ENCODE peak calls at places on chromosomes 2 and 18, in five cellular contexts. Q, B, L, G and T are unnamed samples. For H3K4me1, the result is how much of the 10 kb centered on the place peaks cover.

GRCh38 chr18:3710712-3711269 is 260.8 kb downstream of the TGIF1 start:
- DNase-seq in Q (peak), B (peak), L (peak), G (no peak), T (no peak)

GRCh38 chr2:221569342-221570278 is 2.5 kb downstream of the EPHA4 start:
- DNase-seq in Q (no peak), B (no peak), L (no peak), G (no peak), T (no peak)

GRCh38 chr2:186603208-186603765 is 13.4 kb downstream of the ITGAV start:
- DNase-seq in Q (no peak), B (no peak), L (no peak), G (no peak), T (no peak)

GRCh38 chr2:143347303-143347702 is 218.1 kb downstream of the ARHGAP15 start:
- DNase-seq in Q (no peak), B (no peak), L (no peak), G (no peak), T (no peak)

GRCh38 chr2:215528555-215528954 is 92.7 kb upstream of the FN1 start:
- DNase-seq in Q (no peak), B (peak), L (no peak), G (no peak), T (peak)

GRCh38 chr2:55054476-55054875 is 4.2 kb upstream of the RTN4 start:
- DNase-seq in Q (no peak), B (no peak), L (no peak), G (no peak), T (no peak)

GRCh38 chr18:12857991-12858544 is 26.0 kb downstream of the PTPN2 start:
- DNase-seq in Q (no peak), B (no peak), L (no peak), G (no peak), T (no peak)

GRCh38 chr2:200786423-200786822 is 25.3 kb upstream of the BZW1 start:
- DNase-seq in Q (no peak), B (peak), L (no peak), G (no peak), T (no peak)

GRCh38 chr2:20608666-20609348 is 42.1 kb downstream of the HS1BP3 start:
- DNase-seq in Q (peak), B (peak), L (no peak), G (peak), T (peak)

GRCh38 chr2:133240505-133241230 is 327.6 kb downstream of the NCKAP5 start:
- DNase-seq in Q (no peak), B (no peak), L (no peak), G (no peak), T (no peak)

GRCh38 chr2:57207191-57207590 is 839.4 kb upstream of the VRK2 start:
- DNase-seq in Q (no peak), B (no peak), L (no peak), G (no peak), T (no peak)

GRCh38 chr2:212495076-212495475 is 43.5 kb downstream of the ERBB4 start:
- DNase-seq in Q (no peak), B (no peak), L (no peak), G (no peak), T (no peak)

GRCh38 chr2:147293958-147294824 is 550.6 kb upstream of the ACVR2A start:
- DNase-seq in Q (no peak), B (peak), L (no peak), G (no peak), T (no peak)

GRCh38 chr2:205477016-205477705 is 205.1 kb upstream of the NRP2 start:
- DNase-seq in Q (no peak), B (peak), L (no peak), G (no peak), T (no peak)

GRCh38 chr2:64698668-64699444 is 45.1 kb upstream of the SERTAD2 start:
- DNase-seq in Q (no peak), B (peak), L (no peak), G (no peak), T (no peak)

GRCh38 chr2:120720176-120720575 is 15.5 kb upstream of the GLI2 start:
- DNase-seq in Q (no peak), B (no peak), L (no peak), G (no peak), T (no peak)

GRCh38 chr2:13536941-13537340 is 820.2 kb downstream of the TRIB2 start:
- DNase-seq in Q (no peak), B (no peak), L (no peak), G (no peak), T (no peak)

GRCh38 chr2:109129356-109129920 is 433 bp downstream of the SH3RF3 start:
- DNase-seq in Q (no peak), B (peak), L (no peak), G (peak), T (no peak)

GRCh38 chr2:118667964-118668363 is 179.5 kb downstream of the EN1 start:
- DNase-seq in Q (no peak), B (peak), L (no peak), G (no peak), T (no peak)

GRCh38 chr18:48022531-48023330 is 92.3 kb upstream of the SMAD2 start:
- DNase-seq in Q (no peak), B (peak), L (no peak), G (no peak), T (peak)

GRCh38 chr18:2898131-2898640 is 51.4 kb downstream of the EMILIN2 start:
- DNase-seq in Q (no peak), B (peak), L (peak), G (no peak), T (no peak)

GRCh38 chr2:44126106-44126797 is 42.4 kb upstream of the PPM1B start:
- DNase-seq in Q (no peak), B (peak), L (no peak), G (no peak), T (peak)

GRCh38 chr2:58425368-58425767 is 184.2 kb upstream of the FANCL start:
- DNase-seq in Q (no peak), B (no peak), L (no peak), G (no peak), T (no peak)

GRCh38 chr2:85756822-85757435 is 3.1 kb downstream of the ATOH8 start:
- DNase-seq in Q (no peak), B (no peak), L (no peak), G (no peak), T (no peak)

GRCh38 chr18:59954241-59954640 is 54.4 kb downstream of the PMAIP1 start:
- DNase-seq in Q (no peak), B (peak), L (no peak), G (no peak), T (no peak)

GRCh38 chr2:240818543-240819403 is 1.2 kb downstream of the KIF1A start:
- DNase-seq in Q (no peak), B (no peak), L (no peak), G (no peak), T (peak)

GRCh38 chr18:4755848-4756247 is 300.7 kb upstream of the DLGAP1 start:
- DNase-seq in Q (no peak), B (no peak), L (no peak), G (no peak), T (no peak)

GRCh38 chr2:160566717-160567116 is 73.1 kb upstream of the RBMS1 start:
- DNase-seq in Q (no peak), B (no peak), L (no peak), G (no peak), T (no peak)

GRCh38 chr2:62383843-62384242 is 122.2 kb downstream of the TMEM17 start:
- DNase-seq in Q (no peak), B (peak), L (no peak), G (no peak), T (no peak)

GRCh38 chr2:8086342-8086741 is 595.5 kb upstream of the ID2 start:
- DNase-seq in Q (no peak), B (peak), L (no peak), G (no peak), T (no peak)

GRCh38 chr18:33469699-33470098 is 29.2 kb upstream of the CCDC178 start:
- DNase-seq in Q (no peak), B (no peak), L (no peak), G (no peak), T (no peak)

GRCh38 chr18:31399336-31400032 is 22.9 kb downstream of the DSG4 start:
- DNase-seq in Q (no peak), B (peak), L (no peak), G (no peak), T (no peak)

GRCh38 chr2:11539317-11540147 is 5.7 kb downstream of the GREB1 start:
- DNase-seq in Q (no peak), B (no peak), L (peak), G (no peak), T (no peak)

GRCh38 chr2:239824051-239824694 is 201.0 kb downstream of the NDUFA10 start:
- DNase-seq in Q (peak), B (peak), L (peak), G (peak), T (no peak)

DNA sequence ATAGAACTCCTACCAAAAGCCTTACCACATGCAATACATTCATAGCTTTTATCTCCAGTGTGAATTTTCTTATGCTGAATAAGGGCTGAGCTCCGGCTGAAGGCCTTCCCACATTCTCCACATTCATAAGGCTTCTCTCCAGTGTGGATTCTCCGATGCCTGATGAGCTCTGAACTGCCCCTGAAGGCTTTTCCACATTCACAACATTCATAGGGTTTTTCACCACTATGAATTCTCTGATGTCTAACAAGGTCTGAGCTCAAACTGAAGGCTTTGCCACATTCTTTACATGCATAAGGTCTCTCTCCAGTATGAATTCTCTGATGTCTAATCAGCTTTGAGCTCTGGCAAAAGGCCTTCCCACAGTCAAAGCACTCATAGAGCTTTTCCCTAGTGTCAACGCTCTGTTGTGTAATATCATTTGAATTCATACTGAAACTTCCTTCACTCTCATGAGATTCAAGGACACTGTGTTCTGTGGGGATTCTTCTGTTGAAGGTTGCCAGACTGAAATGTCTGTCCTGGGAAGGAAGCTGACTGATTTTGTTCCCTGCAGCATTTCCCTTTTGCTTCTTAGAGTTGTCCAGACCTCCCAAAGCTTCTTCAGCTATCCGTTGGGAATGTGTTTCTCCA is 12.9 kb downstream of the ZNF397 start:
- DNase-seq in Q (no peak), B (no peak), L (no peak), G (no peak), T (no peak)
- H3K4me3 ChIP-seq in Q (no peak), B (no peak), L (no peak), G (no peak), T (no peak)

DNA sequence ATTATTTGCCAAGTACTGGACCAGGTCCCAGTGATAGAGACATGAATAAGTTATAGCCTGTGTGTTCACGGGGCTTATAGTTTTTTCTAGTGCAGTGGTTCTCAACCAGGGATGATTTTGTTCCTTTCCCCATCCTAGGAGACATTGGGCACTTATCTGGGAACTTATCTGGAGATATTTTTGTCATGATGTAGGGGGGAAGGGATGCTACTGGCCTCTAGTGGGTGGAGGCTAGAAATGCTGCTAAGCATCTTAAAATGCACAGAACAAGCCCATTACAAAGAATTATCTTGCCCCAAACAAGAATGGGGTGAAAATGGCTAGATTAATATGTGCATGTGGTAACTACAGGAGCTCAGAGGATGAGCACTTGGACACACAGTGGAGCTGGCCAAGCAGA is 75.2 kb downstream of the KLHL29 start:
- DNase-seq in Q (no peak), B (peak), L (no peak), G (no peak), T (no peak)
- TF ChIP-seq CTCF in Q (peak), B (peak), L (no peak), G (no peak), T (peak)

DNA sequence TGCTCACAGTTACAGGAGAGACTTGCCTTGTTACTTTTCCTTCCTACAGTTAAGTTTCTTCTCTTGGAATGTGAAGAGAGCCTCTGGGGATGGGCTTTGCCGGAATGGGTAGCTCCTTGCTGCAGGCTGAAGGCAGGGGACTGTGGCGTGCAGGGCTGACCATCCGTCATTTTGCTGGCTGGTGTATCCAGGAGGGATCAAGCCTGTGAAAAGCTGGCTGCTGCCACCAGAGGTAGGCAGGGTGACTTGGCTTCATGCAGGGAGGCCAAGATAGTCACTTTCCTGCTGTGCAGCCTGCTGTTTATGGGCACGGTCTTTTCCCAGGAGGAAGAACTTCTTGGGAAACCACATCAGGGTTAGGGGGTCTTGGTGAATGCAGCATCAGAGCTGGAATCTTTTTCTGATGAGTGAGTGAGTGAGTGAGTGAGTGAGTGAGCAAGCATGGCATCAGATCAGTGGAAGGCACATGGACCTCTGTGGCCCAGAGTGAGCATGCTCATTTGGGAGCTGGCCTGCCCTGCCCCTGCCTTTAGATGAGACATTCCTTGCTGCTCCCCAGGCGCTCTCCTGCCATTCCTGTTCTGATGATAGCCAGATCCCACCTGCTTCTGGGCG is 33.0 kb downstream of the FHOD3 start:
- DNase-seq in Q (no peak), B (no peak), L (no peak), G (no peak), T (no peak)
- H3K4me1 ChIP-seq in Q (under half), B (under half), L (under half), G (half or more), T (under half)

DNA sequence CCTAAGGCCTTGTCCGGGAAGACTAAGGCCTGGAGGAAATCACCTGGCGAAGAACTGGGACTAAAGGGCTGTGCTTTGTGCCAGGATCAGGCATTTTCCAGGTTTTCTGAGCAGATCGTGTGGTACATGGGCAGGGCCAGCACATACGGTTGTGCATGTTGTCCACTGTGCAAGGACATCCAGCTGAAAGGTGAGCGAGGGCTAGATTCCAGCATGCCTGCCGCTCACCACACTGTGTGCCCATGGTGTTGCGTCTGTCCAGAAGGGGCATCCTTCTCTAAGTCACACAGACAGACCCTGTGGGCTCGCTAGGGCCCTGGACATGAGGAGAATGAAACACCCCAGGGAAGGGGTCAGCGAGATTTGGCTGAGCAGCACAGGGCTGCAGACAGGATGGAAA is 80.3 kb upstream of the TAF1B start:
- DNase-seq in Q (no peak), B (no peak), L (no peak), G (no peak), T (no peak)
- H3K4me3 ChIP-seq in Q (no peak), B (no peak), L (no peak), G (no peak), T (no peak)

GRCh38 chr2:182649316-182649715 is 66.7 kb upstream of the DNAJC10 start:
- DNase-seq in Q (no peak), B (peak), L (no peak), G (no peak), T (no peak)
- TF ChIP-seq CTCF in Q (peak), B (peak), L (peak), G (peak), T (peak)

GRCh38 chr2:227509824-227510619 is 38.1 kb downstream of the AGFG1 start:
- DNase-seq in Q (no peak), B (peak), L (no peak), G (no peak), T (no peak)
- H3K4me1 ChIP-seq in Q (half or more), B (under half), L (under half), G (half or more), T (under half)

DNA sequence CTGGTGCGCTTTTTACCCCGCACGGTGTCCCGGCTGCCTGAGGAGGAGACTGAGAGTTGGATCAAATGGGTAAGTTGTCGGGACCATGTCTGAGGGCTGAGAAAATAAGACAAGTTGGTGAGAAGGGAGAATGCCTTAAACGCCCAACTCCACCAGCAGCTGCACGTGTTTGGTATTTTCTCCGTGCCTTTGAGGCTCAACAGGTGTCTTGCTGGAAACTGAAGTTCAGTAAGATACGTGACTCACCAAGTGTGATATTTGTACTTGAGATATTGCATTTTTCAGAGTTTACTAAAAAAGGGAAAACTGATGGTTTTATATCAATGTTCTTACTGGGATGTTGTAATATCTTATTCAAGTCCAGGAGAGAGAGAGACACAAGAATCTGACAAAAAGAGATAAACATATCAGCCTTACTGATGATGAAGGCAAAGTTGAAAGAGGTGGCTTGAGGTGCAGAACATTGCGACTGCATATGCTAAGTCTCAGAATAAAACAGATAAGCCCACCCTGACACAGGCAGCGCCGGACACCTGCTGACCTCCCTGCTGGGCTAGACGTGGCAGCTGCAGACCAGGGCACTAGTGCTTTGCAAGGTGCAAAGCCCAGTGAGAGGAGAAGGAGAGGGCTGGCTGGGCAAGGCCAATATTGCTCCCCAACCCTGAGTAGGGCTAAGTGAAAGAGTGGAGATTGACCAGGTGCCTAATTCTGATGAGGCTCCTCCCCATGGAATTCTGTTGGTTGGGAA is 33.1 kb downstream of the TRPM8 start:
- DNase-seq in Q (no peak), B (no peak), L (no peak), G (no peak), T (no peak)
- H3K4me3 ChIP-seq in Q (no peak), B (no peak), L (no peak), G (no peak), T (no peak)

GRCh38 chr2:196759378-196759706 is 40.1 kb downstream of the GTF3C3 start:
- DNase-seq in Q (no peak), B (no peak), L (no peak), G (no peak), T (no peak)

GRCh38 chr2:196758474-196759377 is 40.8 kb downstream of the GTF3C3 start:
- DNase-seq in Q (no peak), B (peak), L (no peak), G (no peak), T (no peak)
- TF ChIP-seq CTCF in Q (peak), B (peak), L (no peak), G (peak), T (peak)

GRCh38 chr2:101830146-101830545 is 132.6 kb downstream of the MAP4K4 start:
- DNase-seq in Q (no peak), B (no peak), L (no peak), G (no peak), T (no peak)
- H3K4me1 ChIP-seq in Q (half or more), B (under half), L (under half), G (half or more), T (under half)

GRCh38 chr18:72543362-72544055 is 633 bp downstream of the CBLN2 start:
- DNase-seq in Q (no peak), B (no peak), L (no peak), G (no peak), T (no peak)
- H3K4me3 ChIP-seq in Q (no peak), B (peak), L (no peak), G (peak), T (no peak)